ENCODE peak calls at places on chromosomes 1 and 21, in four cellular contexts. One of them, this sample, is unnamed.
A peak's percentile ranks its signal among the peaks of the same experiment; 100 is the strongest.

GRCh38 chr1:172826096-172826741 is 167.3 kb downstream of the FASLG start:
- DNase-seq in stimulated activated CD4-positive, alpha-beta T cell treated with anti-CD3 and anti-CD28 coated beads, TNF-alpha, amount 100 ng/mL, for 24 hours: no peak
- DNase-seq in H7: peak; percentile 34
- DNase-seq in uterus: peak; percentile 22
- DNase-seq in this sample: no peak

GRCh38 chr1:206890125-206890637 is 7.1 kb upstream of the IL24 start:
- DNase-seq in uterus: no peak
- DNase-seq in stimulated activated CD4-positive, alpha-beta T cell treated with anti-CD3 and anti-CD28 coated beads, TNF-alpha, amount 100 ng/mL, for 24 hours: no peak
- DNase-seq in H7: peak; percentile 35
- DNase-seq in this sample: no peak

GRCh38 chr1:6287431-6287886 is 26.6 kb upstream of the GPR153 start:
- DNase-seq in uterus: peak; percentile 68
- DNase-seq in H7: no peak
- DNase-seq in stimulated activated CD4-positive, alpha-beta T cell treated with anti-CD3 and anti-CD28 coated beads, TNF-alpha, amount 100 ng/mL, for 24 hours: no peak
- DNase-seq in this sample: no peak

GRCh38 chr1:18407166-18408045 is 73.3 kb upstream of the KLHDC7A start:
- DNase-seq in stimulated activated CD4-positive, alpha-beta T cell treated with anti-CD3 and anti-CD28 coated beads, TNF-alpha, amount 100 ng/mL, for 24 hours: no peak
- DNase-seq in H7: no peak
- DNase-seq in uterus: no peak
- DNase-seq in this sample: no peak

GRCh38 chr1:147641695-147642592 is 28.4 kb downstream of the ACP6 start:
- DNase-seq in H7: peak; percentile 77
- DNase-seq in uterus: peak; percentile 46
- DNase-seq in stimulated activated CD4-positive, alpha-beta T cell treated with anti-CD3 and anti-CD28 coated beads, TNF-alpha, amount 100 ng/mL, for 24 hours: peak; percentile 48
- DNase-seq in this sample: peak; percentile 59

GRCh38 chr1:53956308-53957168 is 10.4 kb downstream of the LRRC42 start:
- DNase-seq in uterus: no peak
- DNase-seq in H7: no peak
- DNase-seq in stimulated activated CD4-positive, alpha-beta T cell treated with anti-CD3 and anti-CD28 coated beads, TNF-alpha, amount 100 ng/mL, for 24 hours: no peak
- DNase-seq in this sample: no peak

GRCh38 chr1:232383455-232384074 is 246.4 kb downstream of the SIPA1L2 start:
- DNase-seq in H7: no peak
- DNase-seq in stimulated activated CD4-positive, alpha-beta T cell treated with anti-CD3 and anti-CD28 coated beads, TNF-alpha, amount 100 ng/mL, for 24 hours: no peak
- DNase-seq in uterus: no peak
- DNase-seq in this sample: no peak

GRCh38 chr1:246608616-246609376 is 42.5 kb downstream of the CNST start:
- DNase-seq in H7: peak; percentile 28
- DNase-seq in stimulated activated CD4-positive, alpha-beta T cell treated with anti-CD3 and anti-CD28 coated beads, TNF-alpha, amount 100 ng/mL, for 24 hours: no peak
- DNase-seq in uterus: peak; percentile 39
- DNase-seq in this sample: peak; percentile 85

GRCh38 chr1:81682490-81682889 is 118.2 kb upstream of the ADGRL2 start:
- DNase-seq in stimulated activated CD4-positive, alpha-beta T cell treated with anti-CD3 and anti-CD28 coated beads, TNF-alpha, amount 100 ng/mL, for 24 hours: no peak
- DNase-seq in H7: peak; percentile 42
- DNase-seq in uterus: no peak
- DNase-seq in this sample: no peak

GRCh38 chr1:110212165-110213142 is 2.3 kb downstream of the KCNC4 start:
- DNase-seq in stimulated activated CD4-positive, alpha-beta T cell treated with anti-CD3 and anti-CD28 coated beads, TNF-alpha, amount 100 ng/mL, for 24 hours: no peak
- DNase-seq in uterus: peak; percentile 39
- DNase-seq in H7: peak; percentile 83
- DNase-seq in this sample: no peak

GRCh38 chr1:35175067-35176001 is 17.6 kb downstream of the SFPQ start:
- DNase-seq in H7: no peak
- DNase-seq in stimulated activated CD4-positive, alpha-beta T cell treated with anti-CD3 and anti-CD28 coated beads, TNF-alpha, amount 100 ng/mL, for 24 hours: no peak
- DNase-seq in uterus: no peak
- DNase-seq in this sample: no peak

GRCh38 chr1:97137862-97138514 is 416.4 kb downstream of the PTBP2 start:
- DNase-seq in H7: peak; percentile 2
- DNase-seq in uterus: no peak
- DNase-seq in stimulated activated CD4-positive, alpha-beta T cell treated with anti-CD3 and anti-CD28 coated beads, TNF-alpha, amount 100 ng/mL, for 24 hours: no peak
- DNase-seq in this sample: no peak

GRCh38 chr1:70874826-70875225 is 172.8 kb downstream of the PTGER3 start:
- DNase-seq in uterus: no peak
- DNase-seq in stimulated activated CD4-positive, alpha-beta T cell treated with anti-CD3 and anti-CD28 coated beads, TNF-alpha, amount 100 ng/mL, for 24 hours: no peak
- DNase-seq in H7: no peak
- DNase-seq in this sample: no peak

GRCh38 chr1:160993544-160993943 is 27.4 kb downstream of the F11R start:
- DNase-seq in H7: no peak
- DNase-seq in uterus: no peak
- DNase-seq in stimulated activated CD4-positive, alpha-beta T cell treated with anti-CD3 and anti-CD28 coated beads, TNF-alpha, amount 100 ng/mL, for 24 hours: no peak
- DNase-seq in this sample: no peak

GRCh38 chr1:173295995-173296394 is 88.9 kb upstream of the TNFSF4 start:
- DNase-seq in stimulated activated CD4-positive, alpha-beta T cell treated with anti-CD3 and anti-CD28 coated beads, TNF-alpha, amount 100 ng/mL, for 24 hours: no peak
- DNase-seq in uterus: no peak
- DNase-seq in H7: no peak
- DNase-seq in this sample: no peak

GRCh38 chr1:5226390-5226704 is 571.9 kb downstream of the AJAP1 start:
- DNase-seq in stimulated activated CD4-positive, alpha-beta T cell treated with anti-CD3 and anti-CD28 coated beads, TNF-alpha, amount 100 ng/mL, for 24 hours: no peak
- DNase-seq in uterus: no peak
- DNase-seq in H7: no peak
- DNase-seq in this sample: no peak

GRCh38 chr21:35400233-35400939 is 351.3 kb upstream of the RUNX1 start:
- DNase-seq in uterus: no peak
- DNase-seq in H7: peak; percentile 34
- DNase-seq in stimulated activated CD4-positive, alpha-beta T cell treated with anti-CD3 and anti-CD28 coated beads, TNF-alpha, amount 100 ng/mL, for 24 hours: peak; percentile 31
- DNase-seq in this sample: peak; percentile 48

GRCh38 chr1:30936541-30937171 is 28.1 kb upstream of the SDC3 start:
- DNase-seq in uterus: no peak
- DNase-seq in stimulated activated CD4-positive, alpha-beta T cell treated with anti-CD3 and anti-CD28 coated beads, TNF-alpha, amount 100 ng/mL, for 24 hours: no peak
- DNase-seq in H7: no peak
- DNase-seq in this sample: no peak

GRCh38 chr1:154831470-154831869 is 38.6 kb downstream of the KCNN3 start:
- DNase-seq in H7: no peak
- DNase-seq in stimulated activated CD4-positive, alpha-beta T cell treated with anti-CD3 and anti-CD28 coated beads, TNF-alpha, amount 100 ng/mL, for 24 hours: no peak
- DNase-seq in uterus: no peak
- DNase-seq in this sample: no peak

GRCh38 chr21:35222541-35222941 is 173.4 kb upstream of the RUNX1 start:
- DNase-seq in uterus: no peak
- DNase-seq in H7: no peak
- DNase-seq in stimulated activated CD4-positive, alpha-beta T cell treated with anti-CD3 and anti-CD28 coated beads, TNF-alpha, amount 100 ng/mL, for 24 hours: no peak
- DNase-seq in this sample: no peak

This sample was measured in ureter.